ENCODE peak calls at places on chromosomes 12 and 14, in five cellular contexts. One of them, this sample, is unnamed.

GRCh38 chr12:90922068-90922743 is 32.8 kb downstream of the CCER1 start:
- DNase-seq in tibial artery: no peak
- DNase-seq in NB4: no peak
- DNase-seq in NCI-H1105 treated with DMSO at 0.1 percent for 48 hours: no peak
- DNase-seq in activated CD4-positive, alpha-beta T cell treated with anti-CD3 and anti-CD28 coated beads, Interleukin-2, amount 50 U/mL, for 48 hours: no peak
- DNase-seq in this sample: no peak

GRCh38 chr14:55438066-55438683 is 2.2 kb downstream of the TBPL2 start:
- DNase-seq in tibial artery: no peak
- DNase-seq in NB4: peak
- DNase-seq in NCI-H1105 treated with DMSO at 0.1 percent for 48 hours: peak
- DNase-seq in activated CD4-positive, alpha-beta T cell treated with anti-CD3 and anti-CD28 coated beads, Interleukin-2, amount 50 U/mL, for 48 hours: no peak
- DNase-seq in this sample: peak

GRCh38 chr12:64400041-64400440 is 4.2 kb upstream of the XPOT start:
- DNase-seq in tibial artery: no peak
- DNase-seq in NB4: peak
- DNase-seq in NCI-H1105 treated with DMSO at 0.1 percent for 48 hours: no peak
- DNase-seq in activated CD4-positive, alpha-beta T cell treated with anti-CD3 and anti-CD28 coated beads, Interleukin-2, amount 50 U/mL, for 48 hours: peak
- DNase-seq in this sample: no peak

GRCh38 chr12:5581616-5582367 is 149.9 kb downstream of the NTF3 start:
- DNase-seq in tibial artery: no peak
- DNase-seq in NB4: no peak
- DNase-seq in NCI-H1105 treated with DMSO at 0.1 percent for 48 hours: no peak
- DNase-seq in activated CD4-positive, alpha-beta T cell treated with anti-CD3 and anti-CD28 coated beads, Interleukin-2, amount 50 U/mL, for 48 hours: no peak
- DNase-seq in this sample: no peak

GRCh38 chr12:42990387-42990786 is 400.8 kb upstream of the PRICKLE1 start:
- DNase-seq in tibial artery: no peak
- DNase-seq in NB4: no peak
- DNase-seq in NCI-H1105 treated with DMSO at 0.1 percent for 48 hours: no peak
- DNase-seq in activated CD4-positive, alpha-beta T cell treated with anti-CD3 and anti-CD28 coated beads, Interleukin-2, amount 50 U/mL, for 48 hours: no peak
- DNase-seq in this sample: no peak

GRCh38 chr14:96824283-96824682 is 27.1 kb downstream of the VRK1 start:
- DNase-seq in tibial artery: no peak
- DNase-seq in NB4: no peak
- DNase-seq in NCI-H1105 treated with DMSO at 0.1 percent for 48 hours: no peak
- DNase-seq in activated CD4-positive, alpha-beta T cell treated with anti-CD3 and anti-CD28 coated beads, Interleukin-2, amount 50 U/mL, for 48 hours: no peak
- DNase-seq in this sample: no peak

GRCh38 chr14:61277232-61277631 is 3.9 kb downstream of the TMEM30B start:
- DNase-seq in tibial artery: no peak
- DNase-seq in NB4: no peak
- DNase-seq in NCI-H1105 treated with DMSO at 0.1 percent for 48 hours: no peak
- DNase-seq in activated CD4-positive, alpha-beta T cell treated with anti-CD3 and anti-CD28 coated beads, Interleukin-2, amount 50 U/mL, for 48 hours: no peak
- DNase-seq in this sample: no peak

GRCh38 chr12:53532524-53533445 is 25.5 kb upstream of the NPFF start:
- DNase-seq in tibial artery: no peak
- DNase-seq in NB4: no peak
- DNase-seq in NCI-H1105 treated with DMSO at 0.1 percent for 48 hours: no peak
- DNase-seq in activated CD4-positive, alpha-beta T cell treated with anti-CD3 and anti-CD28 coated beads, Interleukin-2, amount 50 U/mL, for 48 hours: no peak
- DNase-seq in this sample: no peak

GRCh38 chr12:89686311-89686710 is 22.3 kb downstream of the ATP2B1 start:
- DNase-seq in tibial artery: no peak
- DNase-seq in NB4: no peak
- DNase-seq in NCI-H1105 treated with DMSO at 0.1 percent for 48 hours: no peak
- DNase-seq in activated CD4-positive, alpha-beta T cell treated with anti-CD3 and anti-CD28 coated beads, Interleukin-2, amount 50 U/mL, for 48 hours: no peak
- DNase-seq in this sample: no peak